ENCODE peak calls at places on chromosomes 1 and 21, in nine cellular contexts. M is endothelial cell of umbilical vein; R is upper lobe of right lung; B is HFFc6; D is T-helper 2 cell; A is activated naive CD8-positive, alpha-beta T cell treated with anti-CD3 and anti-CD28 coated beads, Interleukin-2, amount 50 U/mL, for 24 hours; C is activated T-helper 1 cell treated with Interleukin-2 at 50 U/mL for 16 hours; O is fibroblast of the conjunctiva; E is AG04449. S is an unnamed sample.

GRCh38 chr1:55839221-55839620 is 624.1 kb upstream of the USP24 start:
- DNase-seq in D (no peak), C (no peak), A (no peak), R (no peak), B (no peak), O (no peak), M (no peak), E (no peak), S (no peak)

GRCh38 chr1:30172757-30173156 is 550.6 kb downstream of the MATN1 start:
- DNase-seq in R (no peak), B (no peak), C (no peak), E (no peak), O (no peak), A (no peak), D (no peak), M (no peak), S (no peak)

GRCh38 chr1:16101618-16102017 is 28.2 kb upstream of the FAM131C start:
- DNase-seq in M (no peak), D (no peak), B (no peak), C (no peak), A (no peak), R (no peak), E (no peak), O (no peak), S (no peak)

GRCh38 chr1:36344395-36344680 is 20.9 kb upstream of the EVA1B start:
- DNase-seq in B (no peak), D (no peak), O (no peak), R (no peak), M (no peak), C (no peak), A (no peak), E (no peak), S (peak; percentile 71)

GRCh38 chr1:245262876-245263625 is 108.3 kb downstream of the KIF26B start:
- DNase-seq in E (no peak), C (no peak), O (no peak), A (no peak), D (no peak), R (no peak), M (no peak), B (no peak), S (no peak)

GRCh38 chr1:21855257-21856096 is 43.4 kb downstream of the LDLRAD2 start:
- DNase-seq in B (no peak), E (no peak), O (no peak), D (no peak), R (no peak), M (no peak), A (no peak), C (no peak), S (peak; percentile 64)

GRCh38 chr1:183058835-183059234 is 35.6 kb downstream of the LAMC1 start:
- DNase-seq in E (no peak), B (no peak), M (peak; percentile 50), A (no peak), D (no peak), R (no peak), C (no peak), O (no peak), S (no peak)

GRCh38 chr1:231527586-231528174 is 789 bp upstream of the TSNAX start:
- DNase-seq in O (no peak), B (no peak), A (peak; percentile 8), D (no peak), C (no peak), E (no peak), M (no peak), R (no peak), S (peak; percentile 82)

GRCh38 chr1:1833456-1833855 is 55.2 kb upstream of the NADK start:
- DNase-seq in M (no peak), O (no peak), R (no peak), A (no peak), E (no peak), B (no peak), C (no peak), D (no peak), S (peak; percentile 78)

GRCh38 chr1:47963568-47963973 is 33.6 kb downstream of the TRABD2B start:
- DNase-seq in A (no peak), B (no peak), O (peak; percentile 21), D (no peak), C (no peak), E (no peak), R (no peak), M (no peak), S (no peak)

GRCh38 chr1:246613131-246613758 is 47.0 kb downstream of the CNST start:
- DNase-seq in E (no peak), O (no peak), D (no peak), R (no peak), C (no peak), B (no peak), M (no peak), A (no peak), S (no peak)

GRCh38 chr1:152741656-152742055 is 16.2 kb upstream of the KPRP start:
- DNase-seq in R (no peak), B (no peak), D (no peak), A (no peak), E (no peak), M (no peak), C (no peak), O (no peak), S (no peak)

GRCh38 chr1:8487249-8487648 is 169.3 kb downstream of the SLC45A1 start:
- DNase-seq in R (no peak), O (no peak), C (no peak), A (no peak), B (no peak), E (no peak), D (no peak), M (no peak), S (no peak)

GRCh38 chr1:5623399-5623798 is 368.8 kb downstream of the NPHP4 start:
- DNase-seq in O (no peak), D (no peak), B (no peak), A (no peak), C (no peak), M (no peak), R (no peak), E (no peak), S (no peak)

GRCh38 chr21:35579520-35580293 is 480.6 kb downstream of the SETD4 start:
- DNase-seq in M (no peak), O (no peak), R (no peak), E (no peak), D (no peak), C (no peak), A (no peak), B (no peak), S (no peak)

S was measured in spleen.